ENCODE peak calls at places on chromosomes 4 and X, in six cellular contexts. E, Y, J, D, F and Z are unnamed samples.

GRCh38 chr4:168648494-168648893 is 151.6 kb downstream of the PALLD start:
- DNase-seq in Y (no peak), J (no peak), E (no peak), D (no peak), F (no peak), Z (no peak)

GRCh38 chr4:85147481-85148076 is 181.1 kb upstream of the WDFY3 start:
- DNase-seq in E (peak), F (peak), D (peak), Y (peak), J (peak), Z (no peak)

GRCh38 chr4:136637071-136637777 is 895.1 kb downstream of the PCDH18 start:
- DNase-seq in J (no peak), Y (no peak), E (no peak), F (no peak), D (peak), Z (no peak)

GRCh38 chr4:108370826-108371225 is 202.1 kb upstream of the LEF1 start:
- DNase-seq in J (no peak), F (no peak), D (no peak), E (no peak), Y (no peak), Z (peak)

GRCh38 chrX:141176586-141177451 is at the start of gene LDOC1:
- DNase-seq in F (peak), J (peak), D (no peak), Y (peak), E (no peak), Z (peak)

GRCh38 chr4:31548823-31549222 is 828.7 kb downstream of the PCDH7 start:
- DNase-seq in Y (no peak), F (no peak), J (no peak), E (no peak), D (no peak), Z (no peak)

GRCh38 chrX:48511561-48511960 is 2.8 kb downstream of the PORCN start:
- DNase-seq in E (no peak), F (no peak), D (no peak), Y (no peak), J (no peak), Z (no peak)

GRCh38 chrX:92213781-92214180 is 434.6 kb downstream of the PCDH11X start:
- DNase-seq in D (no peak), E (no peak), Y (no peak), F (no peak), J (no peak), Z (no peak)

GRCh38 chr4:53558061-53558801 is 33.1 kb downstream of the LNX1 start:
- DNase-seq in E (no peak), F (no peak), J (no peak), D (no peak), Y (no peak), Z (no peak)

GRCh38 chr4:169640261-169640880 is 20.0 kb downstream of the CLCN3 start:
- DNase-seq in E (no peak), Y (no peak), F (peak), J (no peak), D (no peak), Z (no peak)

GRCh38 chr4:16916719-16917337 is 18.4 kb upstream of the LDB2 start:
- DNase-seq in D (peak), Y (peak), F (no peak), J (peak), E (peak), Z (no peak)

GRCh38 chr4:54940996-54941395 is 184.4 kb downstream of the KDR start:
- DNase-seq in F (no peak), J (no peak), E (no peak), Y (no peak), D (no peak), Z (no peak)

GRCh38 chrX:107707866-107708265 is 67.7 kb downstream of the TSC22D3 start:
- DNase-seq in F (no peak), J (no peak), E (no peak), D (no peak), Y (no peak), Z (no peak)

GRCh38 chr4:120009731-120010130 is 56.9 kb downstream of the MAD2L1 start:
- DNase-seq in J (no peak), Y (no peak), E (no peak), D (no peak), F (peak), Z (no peak)

GRCh38 chrX:2521092-2521926 is 20.5 kb upstream of the DHRSX start:
- DNase-seq in J (no peak), F (no peak), D (no peak), Y (no peak), E (no peak), Z (no peak)

GRCh38 chrX:140672840-140673731 is 36.5 kb upstream of the LINC00632 start:
- DNase-seq in E (no peak), D (no peak), Y (no peak), J (no peak), F (no peak), Z (no peak)

GRCh38 chrX:119655125-119655524 is 37.8 kb downstream of the SEPTIN6 start:
- DNase-seq in Y (no peak), D (no peak), E (no peak), F (peak), J (no peak), Z (no peak)

GRCh38 chr4:79906996-79907395 is 166.0 kb downstream of the ANTXR2 start:
- DNase-seq in J (no peak), F (no peak), Y (no peak), E (no peak), D (no peak), Z (no peak)

GRCh38 chr4:34112573-34112972 is 2131.7 kb downstream of the ARAP2 start:
- DNase-seq in D (no peak), E (no peak), Y (no peak), J (no peak), F (no peak), Z (no peak)

GRCh38 chrX:106150701-106151100 is 17.4 kb upstream of the PWWP3B start:
- DNase-seq in Y (no peak), E (no peak), J (no peak), D (no peak), F (no peak), Z (no peak)